ENCODE peak calls at places on chromosome 6, in five cellular contexts. One of them, this sample, is unnamed.

GRCh38 chr6:142275146-142276006 is 26.4 kb upstream of the ADGRG6 start:
- DNase-seq in pancreas: no peak
- DNase-seq in cardiac fibroblast: peak; percentile 10
- DNase-seq in adrenal gland: no peak
- DNase-seq in epithelial cell of esophagus: peak; percentile 53
- DNase-seq in this sample: peak; percentile 28

GRCh38 chr6:388202-388903 is 3.2 kb upstream of the IRF4 start:
- DNase-seq in epithelial cell of esophagus: peak; percentile 40
- DNase-seq in cardiac fibroblast: peak; percentile 12
- DNase-seq in pancreas: no peak
- DNase-seq in adrenal gland: no peak
- DNase-seq in this sample: no peak

GRCh38 chr6:106903299-106903698 is 71.2 kb downstream of the CD24 start:
- DNase-seq in adrenal gland: no peak
- DNase-seq in pancreas: no peak
- DNase-seq in cardiac fibroblast: no peak
- DNase-seq in epithelial cell of esophagus: no peak
- DNase-seq in this sample: no peak

GRCh38 chr6:37020426-37021211 is 15.2 kb downstream of the FGD2 start:
- DNase-seq in cardiac fibroblast: no peak
- DNase-seq in pancreas: peak; percentile 80
- DNase-seq in adrenal gland: no peak
- DNase-seq in epithelial cell of esophagus: peak; percentile 49
- DNase-seq in this sample: no peak

GRCh38 chr6:30591008-30591407 is 19.8 kb downstream of the ABCF1 start:
- DNase-seq in cardiac fibroblast: peak; percentile 72
- DNase-seq in adrenal gland: no peak
- DNase-seq in epithelial cell of esophagus: peak; percentile 96
- DNase-seq in pancreas: peak; percentile 5
- DNase-seq in this sample: peak; percentile 66

GRCh38 chr6:167396068-167396658 is 71.3 kb downstream of the TTLL2 start:
- DNase-seq in pancreas: no peak
- DNase-seq in adrenal gland: no peak
- DNase-seq in cardiac fibroblast: no peak
- DNase-seq in epithelial cell of esophagus: no peak
- DNase-seq in this sample: no peak

GRCh38 chr6:82185948-82186347 is 61.6 kb downstream of the IBTK start:
- DNase-seq in pancreas: no peak
- DNase-seq in epithelial cell of esophagus: no peak
- DNase-seq in cardiac fibroblast: peak; percentile 49
- DNase-seq in adrenal gland: no peak
- DNase-seq in this sample: peak; percentile 24

GRCh38 chr6:133895573-133896343 is 6.8 kb downstream of the TCF21 start:
- DNase-seq in cardiac fibroblast: peak; percentile 53
- DNase-seq in adrenal gland: no peak
- DNase-seq in epithelial cell of esophagus: no peak
- DNase-seq in pancreas: peak; percentile 57
- DNase-seq in this sample: peak; percentile 45

GRCh38 chr6:133548409-133548808 is 307.3 kb downstream of the EYA4 start:
- DNase-seq in pancreas: no peak
- DNase-seq in epithelial cell of esophagus: no peak
- DNase-seq in cardiac fibroblast: peak; percentile 62
- DNase-seq in adrenal gland: no peak
- DNase-seq in this sample: peak; percentile 78

GRCh38 chr6:17086469-17086868 is 15.4 kb upstream of the STMND1 start:
- DNase-seq in epithelial cell of esophagus: peak; percentile 79
- DNase-seq in cardiac fibroblast: peak; percentile 83
- DNase-seq in adrenal gland: peak; percentile 49
- DNase-seq in pancreas: no peak
- DNase-seq in this sample: peak; percentile 85

GRCh38 chr6:63121166-63121565 is 90.1 kb upstream of the FKBP1C start:
- DNase-seq in adrenal gland: no peak
- DNase-seq in epithelial cell of esophagus: peak; percentile 2
- DNase-seq in cardiac fibroblast: no peak
- DNase-seq in pancreas: no peak
- DNase-seq in this sample: no peak

GRCh38 chr6:131635384-131636340 is 1.4 kb upstream of the ENPP3 start:
- DNase-seq in cardiac fibroblast: no peak
- DNase-seq in pancreas: no peak
- DNase-seq in adrenal gland: no peak
- DNase-seq in epithelial cell of esophagus: no peak
- DNase-seq in this sample: no peak

GRCh38 chr6:131638013-131638412 is 911 bp downstream of the ENPP3 start:
- DNase-seq in pancreas: no peak
- DNase-seq in cardiac fibroblast: no peak
- DNase-seq in adrenal gland: no peak
- DNase-seq in epithelial cell of esophagus: no peak
- DNase-seq in this sample: no peak

GRCh38 chr6:131640576-131640975 is 3.5 kb downstream of the ENPP3 start:
- DNase-seq in pancreas: no peak
- DNase-seq in epithelial cell of esophagus: no peak
- DNase-seq in adrenal gland: no peak
- DNase-seq in cardiac fibroblast: no peak
- DNase-seq in this sample: no peak

GRCh38 chr6:131640100-131640499 is 3.0 kb downstream of the ENPP3 start:
- DNase-seq in epithelial cell of esophagus: no peak
- DNase-seq in cardiac fibroblast: no peak
- DNase-seq in adrenal gland: no peak
- DNase-seq in pancreas: no peak
- DNase-seq in this sample: no peak

GRCh38 chr6:131636880-131637792 is at the start of gene ENPP3:
- DNase-seq in epithelial cell of esophagus: peak; percentile 8
- DNase-seq in pancreas: no peak
- DNase-seq in cardiac fibroblast: peak; percentile 12
- DNase-seq in adrenal gland: no peak
- DNase-seq in this sample: peak; percentile 29
- H3K4me3 ChIP-seq in epithelial cell of esophagus: no peak within 1 kb of the TSS
- H3K4me3 ChIP-seq in pancreas: no peak within 1 kb of the TSS
- H3K4me3 ChIP-seq in cardiac fibroblast: no peak within 1 kb of the TSS
- H3K4me3 ChIP-seq in adrenal gland: peak within 1 kb of the TSS; percentile 25
- H3K4me3 ChIP-seq in this sample: no peak within 1 kb of the TSS

GRCh38 chr6:4032475-4032874 is 46.5 kb downstream of the FAM217A start:
- DNase-seq in epithelial cell of esophagus: no peak
- DNase-seq in cardiac fibroblast: no peak
- DNase-seq in pancreas: no peak
- DNase-seq in adrenal gland: no peak
- DNase-seq in this sample: no peak
- H3K4me3 ChIP-seq in epithelial cell of esophagus: no peak overlapping the region
- H3K4me3 ChIP-seq in cardiac fibroblast: no peak overlapping the region
- H3K4me3 ChIP-seq in pancreas: no peak overlapping the region
- H3K4me3 ChIP-seq in adrenal gland: peak overlapping the region; percentile 9
- H3K4me3 ChIP-seq in this sample: no peak overlapping the region

DNA sequence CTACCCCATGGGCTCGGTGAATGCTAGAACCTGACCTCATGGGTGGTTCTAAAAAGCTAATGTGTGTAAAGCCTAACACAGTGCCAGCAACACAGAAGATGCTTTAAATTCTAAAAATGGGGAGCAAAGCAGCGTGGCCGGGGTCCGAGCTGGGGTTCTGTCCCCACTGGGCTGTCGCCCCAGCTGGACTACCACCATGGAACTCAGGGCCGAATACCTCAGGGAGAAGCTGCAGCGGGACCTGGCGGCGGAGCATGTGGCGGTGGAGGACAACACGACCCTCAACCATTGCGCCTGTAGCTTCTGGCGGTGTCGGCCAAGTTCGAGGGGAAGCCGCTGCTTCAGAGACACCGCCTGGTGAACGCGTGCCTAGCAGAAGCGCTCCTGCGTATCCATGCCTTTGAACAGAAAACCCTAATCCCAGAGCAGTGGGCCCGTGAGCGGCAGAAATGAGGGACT is 8.4 kb downstream of the SOX4 start:
- DNase-seq in adrenal gland: no peak
- DNase-seq in cardiac fibroblast: no peak
- DNase-seq in epithelial cell of esophagus: peak; percentile 10
- DNase-seq in pancreas: no peak
- DNase-seq in this sample: no peak
- H3K4me3 ChIP-seq in adrenal gland: no peak overlapping the region
- H3K4me3 ChIP-seq in cardiac fibroblast: no peak overlapping the region
- H3K4me3 ChIP-seq in epithelial cell of esophagus: no peak overlapping the region
- H3K4me3 ChIP-seq in pancreas: no peak overlapping the region
- H3K4me3 ChIP-seq in this sample: no peak overlapping the region

DNA sequence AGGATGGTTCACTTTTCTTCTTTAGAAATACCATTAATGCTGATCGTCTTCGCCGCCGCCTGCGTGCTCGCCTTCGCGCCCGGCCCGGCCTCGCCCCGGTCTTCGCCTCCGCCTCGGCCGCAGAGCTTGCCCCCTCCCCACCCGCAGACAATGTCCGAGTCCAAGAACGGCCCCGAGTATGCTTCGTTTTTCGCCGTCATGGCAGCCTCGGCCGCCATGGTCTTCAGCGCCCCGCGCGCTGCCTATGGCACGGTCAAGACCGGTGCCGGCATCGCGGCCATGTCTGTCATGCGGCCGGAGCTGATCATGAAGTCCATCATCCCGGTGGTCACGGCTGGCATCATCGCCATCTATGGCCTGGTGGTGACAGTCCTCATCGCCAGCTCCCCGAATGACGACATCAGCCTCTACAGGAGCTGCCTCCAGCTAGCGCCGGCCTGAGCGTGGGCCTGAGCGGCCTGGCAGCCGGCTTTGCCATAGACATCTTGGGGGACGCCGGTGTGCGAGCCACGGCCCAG is 4.7 kb upstream of the PRPH2 start:
- DNase-seq in adrenal gland: peak; percentile 42
- DNase-seq in epithelial cell of esophagus: no peak
- DNase-seq in cardiac fibroblast: no peak
- DNase-seq in pancreas: peak; percentile 68
- DNase-seq in this sample: no peak
- H3K4me3 ChIP-seq in adrenal gland: peak overlapping the region; percentile 49
- H3K4me3 ChIP-seq in epithelial cell of esophagus: peak overlapping the region; percentile 47
- H3K4me3 ChIP-seq in cardiac fibroblast: no peak overlapping the region
- H3K4me3 ChIP-seq in pancreas: peak overlapping the region; percentile 41
- H3K4me3 ChIP-seq in this sample: peak overlapping the region; percentile 41

DNA sequence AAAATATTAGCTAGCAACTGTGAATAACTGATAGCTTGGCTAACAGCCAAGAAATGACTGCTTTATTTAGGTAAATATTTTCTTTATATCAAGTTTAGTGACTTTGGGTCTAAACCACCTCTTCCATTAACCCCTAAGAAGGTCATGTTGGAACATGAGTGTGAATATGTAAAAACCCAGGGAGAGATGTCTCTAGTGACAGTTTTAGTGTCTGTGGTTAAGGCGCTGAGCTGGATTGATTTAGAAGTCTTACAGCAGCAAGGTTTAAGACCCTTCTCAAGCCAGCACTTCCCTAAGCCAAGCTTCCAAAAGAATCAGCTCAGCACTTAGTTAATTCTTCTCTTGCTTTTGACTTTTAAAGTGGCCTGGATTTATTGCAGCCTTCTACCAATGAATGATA is 11.4 kb upstream of the SIRT5 start:
- DNase-seq in pancreas: no peak
- DNase-seq in epithelial cell of esophagus: no peak
- DNase-seq in cardiac fibroblast: no peak
- DNase-seq in adrenal gland: no peak
- DNase-seq in this sample: no peak
- H3K4me3 ChIP-seq in pancreas: no peak overlapping the region
- H3K4me3 ChIP-seq in epithelial cell of esophagus: no peak overlapping the region
- H3K4me3 ChIP-seq in cardiac fibroblast: no peak overlapping the region
- H3K4me3 ChIP-seq in adrenal gland: no peak overlapping the region
- H3K4me3 ChIP-seq in this sample: no peak overlapping the region

GRCh38 chr6:158663465-158664167 is 13.8 kb downstream of the SYTL3 start:
- DNase-seq in adrenal gland: no peak
- DNase-seq in epithelial cell of esophagus: peak; percentile 82
- DNase-seq in cardiac fibroblast: no peak
- DNase-seq in pancreas: no peak
- DNase-seq in this sample: no peak
- H3K4me3 ChIP-seq in adrenal gland: no peak overlapping the region
- H3K4me3 ChIP-seq in epithelial cell of esophagus: peak overlapping the region; percentile 29
- H3K4me3 ChIP-seq in cardiac fibroblast: no peak overlapping the region
- H3K4me3 ChIP-seq in pancreas: no peak overlapping the region
- H3K4me3 ChIP-seq in this sample: no peak overlapping the region